ENCODE peak calls at places on chromosome 1, in ten cellular contexts. One of them, this sample, is unnamed.

GRCh38 chr1:151513626-151514101 is 2.5 kb downstream of the CGN start:
- DNase-seq in tibial artery: no peak
- DNase-seq in IMR-90: peak; percentile 22
- DNase-seq in heart left ventricle: no peak
- DNase-seq in heart right ventricle: no peak
- DNase-seq in pancreas: peak; percentile 90
- DNase-seq in fibroblast of the aortic adventitia: no peak
- DNase-seq in A549: no peak
- DNase-seq in HL-60: peak; percentile 15
- DNase-seq in spleen: no peak
- DNase-seq in this sample: no peak

GRCh38 chr1:245956225-245956624 is 550.9 kb downstream of the SMYD3 start:
- DNase-seq in tibial artery: no peak
- DNase-seq in IMR-90: peak; percentile 55
- DNase-seq in heart left ventricle: no peak
- DNase-seq in heart right ventricle: no peak
- DNase-seq in pancreas: no peak
- DNase-seq in fibroblast of the aortic adventitia: no peak
- DNase-seq in A549: no peak
- DNase-seq in HL-60: no peak
- DNase-seq in spleen: peak; percentile 79
- DNase-seq in this sample: no peak

GRCh38 chr1:206050655-206051235 is 2.2 kb upstream of the RHEX start:
- DNase-seq in tibial artery: no peak
- DNase-seq in IMR-90: peak; percentile 2
- DNase-seq in heart left ventricle: no peak
- DNase-seq in heart right ventricle: no peak
- DNase-seq in pancreas: no peak
- DNase-seq in fibroblast of the aortic adventitia: no peak
- DNase-seq in A549: no peak
- DNase-seq in HL-60: peak; percentile 92
- DNase-seq in spleen: peak; percentile 90
- DNase-seq in this sample: no peak

GRCh38 chr1:118177998-118178397 is 7.0 kb downstream of the SPAG17 start:
- DNase-seq in tibial artery: no peak
- DNase-seq in IMR-90: no peak
- DNase-seq in heart left ventricle: no peak
- DNase-seq in heart right ventricle: no peak
- DNase-seq in pancreas: no peak
- DNase-seq in fibroblast of the aortic adventitia: no peak
- DNase-seq in A549: no peak
- DNase-seq in HL-60: no peak
- DNase-seq in spleen: no peak
- DNase-seq in this sample: no peak

GRCh38 chr1:33007190-33008050 is 29.3 kb downstream of the AK2 start:
- DNase-seq in tibial artery: peak; percentile 67
- DNase-seq in IMR-90: peak; percentile 94
- DNase-seq in heart left ventricle: peak; percentile 59
- DNase-seq in heart right ventricle: peak; percentile 30
- DNase-seq in pancreas: peak; percentile 46
- DNase-seq in fibroblast of the aortic adventitia: peak; percentile 94
- DNase-seq in A549: peak; percentile 84
- DNase-seq in HL-60: no peak
- DNase-seq in spleen: no peak
- DNase-seq in this sample: peak; percentile 95

GRCh38 chr1:59776960-59777852 is 37.5 kb upstream of the HOOK1 start:
- DNase-seq in tibial artery: no peak
- DNase-seq in IMR-90: peak; percentile 56
- DNase-seq in heart left ventricle: no peak
- DNase-seq in heart right ventricle: no peak
- DNase-seq in pancreas: no peak
- DNase-seq in fibroblast of the aortic adventitia: peak; percentile 31
- DNase-seq in A549: no peak
- DNase-seq in HL-60: no peak
- DNase-seq in spleen: no peak
- DNase-seq in this sample: peak; percentile 43

GRCh38 chr1:224542783-224543440 is 73.2 kb upstream of the CNIH3 start:
- DNase-seq in tibial artery: no peak
- DNase-seq in IMR-90: peak; percentile 99
- DNase-seq in heart left ventricle: no peak
- DNase-seq in heart right ventricle: no peak
- DNase-seq in pancreas: no peak
- DNase-seq in fibroblast of the aortic adventitia: peak; percentile 98
- DNase-seq in A549: no peak
- DNase-seq in HL-60: peak; percentile 26
- DNase-seq in spleen: no peak
- DNase-seq in this sample: peak; percentile 96

GRCh38 chr1:53071167-53071865 is 9.3 kb downstream of the PODN start:
- DNase-seq in tibial artery: peak; percentile 16
- DNase-seq in IMR-90: no peak
- DNase-seq in heart left ventricle: peak; percentile 18
- DNase-seq in heart right ventricle: no peak
- DNase-seq in pancreas: no peak
- DNase-seq in fibroblast of the aortic adventitia: no peak
- DNase-seq in A549: no peak
- DNase-seq in HL-60: no peak
- DNase-seq in spleen: peak; percentile 57
- DNase-seq in this sample: no peak

GRCh38 chr1:9852410-9853301 is 28.9 kb upstream of the CLSTN1 start:
- DNase-seq in tibial artery: no peak
- DNase-seq in IMR-90: peak; percentile 59
- DNase-seq in heart left ventricle: no peak
- DNase-seq in heart right ventricle: no peak
- DNase-seq in pancreas: no peak
- DNase-seq in fibroblast of the aortic adventitia: peak; percentile 86
- DNase-seq in A549: no peak
- DNase-seq in HL-60: peak; percentile 74
- DNase-seq in spleen: no peak
- DNase-seq in this sample: peak; percentile 84

GRCh38 chr1:225691861-225692516 is 39.1 kb upstream of the ENAH start:
- DNase-seq in tibial artery: no peak
- DNase-seq in IMR-90: peak; percentile 76
- DNase-seq in heart left ventricle: no peak
- DNase-seq in heart right ventricle: no peak
- DNase-seq in pancreas: no peak
- DNase-seq in fibroblast of the aortic adventitia: peak; percentile 87
- DNase-seq in A549: no peak
- DNase-seq in HL-60: no peak
- DNase-seq in spleen: no peak
- DNase-seq in this sample: peak; percentile 51

GRCh38 chr1:70906790-70907189 is 140.8 kb downstream of the PTGER3 start:
- DNase-seq in tibial artery: no peak
- DNase-seq in IMR-90: no peak
- DNase-seq in heart left ventricle: no peak
- DNase-seq in heart right ventricle: no peak
- DNase-seq in pancreas: no peak
- DNase-seq in fibroblast of the aortic adventitia: no peak
- DNase-seq in A549: no peak
- DNase-seq in HL-60: no peak
- DNase-seq in spleen: no peak
- DNase-seq in this sample: no peak

GRCh38 chr1:6260961-6261614 is at the start of gene GPR153:
- DNase-seq in tibial artery: no peak
- DNase-seq in IMR-90: no peak
- DNase-seq in heart left ventricle: peak; percentile 65
- DNase-seq in heart right ventricle: no peak
- DNase-seq in pancreas: no peak
- DNase-seq in fibroblast of the aortic adventitia: no peak
- DNase-seq in A549: no peak
- DNase-seq in HL-60: peak; percentile 15
- DNase-seq in spleen: no peak
- DNase-seq in this sample: peak; percentile 59

DNA sequence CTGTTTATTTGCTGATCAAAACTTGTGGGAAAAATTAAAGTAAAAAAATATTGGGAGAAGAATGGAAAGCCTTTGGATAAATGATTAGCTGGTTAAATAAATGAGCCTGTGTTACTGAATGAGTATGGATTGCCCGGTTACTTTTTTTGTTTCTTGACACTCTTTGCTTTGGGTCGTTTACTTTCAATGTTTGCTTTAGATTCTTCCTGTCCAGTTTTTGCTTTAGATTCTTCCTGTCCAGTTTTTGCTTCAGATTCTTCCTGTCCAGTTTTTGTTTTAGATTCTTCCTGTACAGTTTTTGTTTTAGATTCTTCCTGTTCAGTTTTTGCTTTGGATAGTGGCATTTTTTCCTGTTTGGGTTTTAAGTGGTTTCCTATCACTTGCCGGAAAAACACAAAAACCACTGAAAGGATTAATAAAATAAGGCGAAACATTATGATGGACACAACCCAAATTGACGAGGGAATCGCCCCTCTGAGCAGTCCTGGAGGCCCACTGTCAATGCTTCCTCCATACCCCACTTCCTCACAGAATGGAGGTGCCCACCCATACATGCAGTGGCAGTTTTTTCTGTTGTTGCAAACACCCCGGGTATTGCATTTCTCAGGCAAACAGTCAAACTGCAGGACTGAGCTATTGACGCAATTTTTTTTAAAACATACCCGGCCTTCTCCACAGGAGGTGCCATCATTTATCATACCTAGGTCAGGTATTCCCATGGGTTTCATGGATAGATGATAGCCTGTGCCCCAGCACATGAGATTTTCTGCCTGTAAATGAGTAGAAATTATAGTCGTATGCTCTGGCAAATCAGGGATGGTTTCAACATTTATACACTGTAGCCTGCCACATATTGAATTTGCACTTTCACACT is 2.3 kb downstream of the ADAM30 start:
- DNase-seq in tibial artery: no peak
- DNase-seq in IMR-90: no peak
- DNase-seq in heart left ventricle: no peak
- DNase-seq in heart right ventricle: no peak
- DNase-seq in pancreas: no peak
- DNase-seq in fibroblast of the aortic adventitia: no peak
- DNase-seq in A549: no peak
- DNase-seq in HL-60: no peak
- DNase-seq in spleen: no peak
- DNase-seq in this sample: no peak
- H3K4me3 ChIP-seq in tibial artery: no peak overlapping the region
- H3K4me3 ChIP-seq in IMR-90: no peak overlapping the region
- H3K4me3 ChIP-seq in heart left ventricle: no peak overlapping the region
- H3K4me3 ChIP-seq in heart right ventricle: no peak overlapping the region
- H3K4me3 ChIP-seq in pancreas: no peak overlapping the region
- H3K4me3 ChIP-seq in fibroblast of the aortic adventitia: no peak overlapping the region
- H3K4me3 ChIP-seq in A549: no peak overlapping the region
- H3K4me3 ChIP-seq in HL-60: no peak overlapping the region
- H3K4me3 ChIP-seq in spleen: no peak overlapping the region
- H3K4me3 ChIP-seq in this sample: no peak overlapping the region

DNA sequence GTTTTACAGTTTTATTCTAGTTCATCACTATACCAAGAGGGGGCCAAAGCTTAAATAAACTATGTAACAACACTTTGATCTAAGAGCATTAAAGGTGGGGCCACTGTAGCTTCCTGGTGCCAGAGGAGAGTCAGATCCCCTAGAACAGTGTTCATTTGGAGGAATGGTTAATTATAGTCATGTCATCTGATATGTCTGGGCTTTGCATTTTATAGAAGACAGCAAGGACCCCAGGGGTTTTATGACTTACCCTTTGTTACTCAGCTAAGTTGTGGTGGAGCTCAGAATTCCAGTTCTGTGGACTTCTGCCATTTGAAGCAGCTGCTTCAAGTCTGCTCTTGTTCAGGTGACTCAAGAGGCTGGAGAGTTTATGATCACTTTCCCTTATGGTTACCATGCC is 16.7 kb downstream of the KDM4A start:
- DNase-seq in tibial artery: no peak
- DNase-seq in IMR-90: peak; percentile 42
- DNase-seq in heart left ventricle: no peak
- DNase-seq in heart right ventricle: no peak
- DNase-seq in pancreas: no peak
- DNase-seq in fibroblast of the aortic adventitia: no peak
- DNase-seq in A549: no peak
- DNase-seq in HL-60: no peak
- DNase-seq in spleen: no peak
- DNase-seq in this sample: no peak
- TF ChIP-seq CTCF in tibial artery: no peak
- TF ChIP-seq CTCF in IMR-90: no peak
- TF ChIP-seq CTCF in heart left ventricle: no peak
- TF ChIP-seq CTCF in heart right ventricle: no peak
- TF ChIP-seq CTCF in pancreas: no peak
- TF ChIP-seq CTCF in fibroblast of the aortic adventitia: no peak
- TF ChIP-seq CTCF in A549: no peak
- TF ChIP-seq CTCF in HL-60: no peak
- TF ChIP-seq CTCF in spleen: no peak
- TF ChIP-seq CTCF in this sample: no peak

DNA sequence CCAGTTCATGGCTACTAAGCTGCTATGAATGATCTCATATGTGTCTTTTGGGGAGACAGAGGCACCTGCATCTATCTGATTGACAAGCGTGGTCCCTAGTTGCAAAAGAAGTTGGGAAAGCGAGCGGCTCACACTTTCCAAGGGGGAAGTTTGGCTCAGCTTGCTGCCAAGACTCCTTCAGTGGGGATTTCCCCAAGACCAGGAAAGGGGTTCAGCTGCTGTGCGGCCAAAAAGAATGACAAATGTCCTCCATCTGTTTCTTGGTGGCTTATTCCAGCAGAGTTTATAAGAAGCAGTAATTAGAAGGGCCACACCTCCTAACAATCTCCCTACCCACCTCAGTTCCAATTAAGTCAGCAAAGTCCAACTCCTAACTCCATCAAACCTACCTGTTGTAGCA is 128.5 kb upstream of the GALNT2 start:
- DNase-seq in tibial artery: no peak
- DNase-seq in IMR-90: no peak
- DNase-seq in heart left ventricle: no peak
- DNase-seq in heart right ventricle: no peak
- DNase-seq in pancreas: no peak
- DNase-seq in fibroblast of the aortic adventitia: no peak
- DNase-seq in A549: no peak
- DNase-seq in HL-60: no peak
- DNase-seq in spleen: no peak
- DNase-seq in this sample: no peak
- H3K4me3 ChIP-seq in tibial artery: no peak overlapping the region
- H3K4me3 ChIP-seq in IMR-90: no peak overlapping the region
- H3K4me3 ChIP-seq in heart left ventricle: no peak overlapping the region
- H3K4me3 ChIP-seq in heart right ventricle: no peak overlapping the region
- H3K4me3 ChIP-seq in pancreas: no peak overlapping the region
- H3K4me3 ChIP-seq in fibroblast of the aortic adventitia: no peak overlapping the region
- H3K4me3 ChIP-seq in A549: no peak overlapping the region
- H3K4me3 ChIP-seq in HL-60: no peak overlapping the region
- H3K4me3 ChIP-seq in spleen: no peak overlapping the region
- H3K4me3 ChIP-seq in this sample: no peak overlapping the region

DNA sequence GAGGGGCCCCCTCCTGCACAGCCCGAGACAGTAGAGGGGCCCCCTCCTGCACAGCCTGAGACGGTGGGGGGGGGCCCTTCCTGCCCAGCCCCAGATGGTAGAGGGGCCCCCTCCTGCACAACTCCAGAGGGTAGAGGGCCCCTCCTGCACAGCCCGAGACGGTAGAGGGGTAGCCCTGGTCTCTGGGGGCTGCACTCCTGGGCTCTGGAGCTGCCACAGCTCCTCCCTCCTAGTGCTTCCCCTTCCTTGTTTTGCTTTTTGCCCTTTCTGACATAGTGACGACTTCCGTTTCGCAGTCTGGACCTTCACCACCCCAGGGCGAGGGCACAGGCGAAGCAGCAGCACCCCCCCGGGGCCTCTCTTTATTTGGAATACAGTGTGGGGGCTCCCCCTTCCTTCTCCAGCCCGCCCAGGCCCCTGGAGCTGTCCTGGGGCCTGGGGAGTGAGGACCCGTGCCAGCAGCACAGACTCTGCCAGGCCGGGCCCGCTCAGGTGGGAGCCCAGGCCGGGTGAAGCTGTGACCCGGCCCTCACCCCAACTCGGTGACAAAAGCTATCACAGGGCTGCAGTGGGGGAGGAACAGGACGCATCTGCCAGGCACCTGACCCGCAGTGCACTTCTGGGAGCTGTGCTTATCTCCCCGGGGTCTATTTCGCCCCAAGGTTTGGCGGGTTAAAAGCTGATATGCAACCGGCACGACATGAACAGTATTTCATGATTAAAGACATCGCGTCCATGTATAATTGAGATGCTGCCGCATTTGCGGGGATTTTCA is 1.1 kb upstream of the PRXL2B start:
- DNase-seq in tibial artery: peak; percentile 72
- DNase-seq in IMR-90: peak; percentile 24
- DNase-seq in heart left ventricle: peak; percentile 72
- DNase-seq in heart right ventricle: peak; percentile 80
- DNase-seq in pancreas: peak; percentile 66
- DNase-seq in fibroblast of the aortic adventitia: peak; percentile 23
- DNase-seq in A549: peak; percentile 31
- DNase-seq in HL-60: peak; percentile 79
- DNase-seq in spleen: peak; percentile 93
- DNase-seq in this sample: peak; percentile 57
- TF ChIP-seq CTCF in tibial artery: no peak
- TF ChIP-seq CTCF in IMR-90: no peak
- TF ChIP-seq CTCF in heart left ventricle: no peak
- TF ChIP-seq CTCF in heart right ventricle: peak; percentile 8
- TF ChIP-seq CTCF in pancreas: no peak
- TF ChIP-seq CTCF in fibroblast of the aortic adventitia: no peak
- TF ChIP-seq CTCF in A549: no peak
- TF ChIP-seq CTCF in HL-60: no peak
- TF ChIP-seq CTCF in spleen: no peak
- TF ChIP-seq CTCF in this sample: no peak

This sample was measured in cardiac fibroblast.